ENCODE peak calls at places on chromosomes 16 and 17, in ten cellular contexts. One of them, this sample, is unnamed.

GRCh38 chr16:49492090-49492801 is 118.6 kb downstream of the C16orf78 start:
- DNase-seq in tibial nerve: no peak
- DNase-seq in CD8-positive, alpha-beta T cell: no peak
- DNase-seq in left ventricle myocardium inferior: peak; percentile 32
- DNase-seq in IMR-90: no peak
- DNase-seq in lung: no peak
- DNase-seq in A549: peak; percentile 68
- DNase-seq in PC-3: peak; percentile 6
- DNase-seq in kidney: peak; percentile 86
- DNase-seq in fibroblast of lung: no peak
- DNase-seq in this sample: peak; percentile 56

GRCh38 chr17:42342242-42343008 is 45.8 kb downstream of the STAT3 start:
- DNase-seq in tibial nerve: no peak
- DNase-seq in A549: no peak
- DNase-seq in kidney: no peak
- DNase-seq in PC-3: no peak
- DNase-seq in left ventricle myocardium inferior: no peak
- DNase-seq in CD8-positive, alpha-beta T cell: no peak
- DNase-seq in fibroblast of lung: peak; percentile 65
- DNase-seq in lung: no peak
- DNase-seq in IMR-90: peak; percentile 71
- DNase-seq in this sample: no peak

GRCh38 chr17:53722407-53722806 is 100.3 kb upstream of the KIF2B start:
- DNase-seq in lung: no peak
- DNase-seq in fibroblast of lung: peak; percentile 99
- DNase-seq in kidney: no peak
- DNase-seq in IMR-90: peak; percentile 98
- DNase-seq in A549: peak; percentile 36
- DNase-seq in CD8-positive, alpha-beta T cell: no peak
- DNase-seq in left ventricle myocardium inferior: no peak
- DNase-seq in PC-3: peak; percentile 79
- DNase-seq in tibial nerve: no peak
- DNase-seq in this sample: peak; percentile 75

GRCh38 chr17:47270946-47271705 is 17.5 kb downstream of the ITGB3 start:
- DNase-seq in kidney: no peak
- DNase-seq in fibroblast of lung: no peak
- DNase-seq in tibial nerve: no peak
- DNase-seq in PC-3: no peak
- DNase-seq in left ventricle myocardium inferior: no peak
- DNase-seq in IMR-90: no peak
- DNase-seq in A549: no peak
- DNase-seq in CD8-positive, alpha-beta T cell: no peak
- DNase-seq in lung: no peak
- DNase-seq in this sample: no peak

GRCh38 chr16:55842369-55843104 is 9.6 kb upstream of the CES1 start:
- DNase-seq in left ventricle myocardium inferior: no peak
- DNase-seq in tibial nerve: no peak
- DNase-seq in IMR-90: peak; percentile 45
- DNase-seq in PC-3: peak; percentile 51
- DNase-seq in A549: peak; percentile 36
- DNase-seq in CD8-positive, alpha-beta T cell: no peak
- DNase-seq in kidney: no peak
- DNase-seq in fibroblast of lung: peak; percentile 61
- DNase-seq in lung: no peak
- DNase-seq in this sample: no peak

GRCh38 chr17:82371333-82372062 is at the start of gene UTS2R:
- DNase-seq in left ventricle myocardium inferior: no peak
- DNase-seq in IMR-90: no peak
- DNase-seq in fibroblast of lung: no peak
- DNase-seq in CD8-positive, alpha-beta T cell: no peak
- DNase-seq in tibial nerve: no peak
- DNase-seq in PC-3: no peak
- DNase-seq in lung: no peak
- DNase-seq in A549: no peak
- DNase-seq in kidney: peak; percentile 49
- DNase-seq in this sample: no peak

GRCh38 chr17:62178579-62178978 is 113.5 kb upstream of the MED13 start:
- DNase-seq in IMR-90: peak; percentile 33
- DNase-seq in fibroblast of lung: peak; percentile 22
- DNase-seq in A549: no peak
- DNase-seq in left ventricle myocardium inferior: no peak
- DNase-seq in CD8-positive, alpha-beta T cell: no peak
- DNase-seq in kidney: no peak
- DNase-seq in lung: no peak
- DNase-seq in PC-3: peak; percentile 68
- DNase-seq in tibial nerve: no peak
- DNase-seq in this sample: no peak

GRCh38 chr17:73990290-73990689 is 213.2 kb upstream of the RPL38 start:
- DNase-seq in PC-3: no peak
- DNase-seq in tibial nerve: no peak
- DNase-seq in lung: no peak
- DNase-seq in fibroblast of lung: no peak
- DNase-seq in A549: no peak
- DNase-seq in left ventricle myocardium inferior: no peak
- DNase-seq in IMR-90: no peak
- DNase-seq in kidney: no peak
- DNase-seq in CD8-positive, alpha-beta T cell: no peak
- DNase-seq in this sample: no peak

GRCh38 chr17:77216435-77216980 is 75.7 kb downstream of the SEC14L1 start:
- DNase-seq in left ventricle myocardium inferior: no peak
- DNase-seq in tibial nerve: no peak
- DNase-seq in kidney: no peak
- DNase-seq in IMR-90: no peak
- DNase-seq in A549: no peak
- DNase-seq in PC-3: no peak
- DNase-seq in CD8-positive, alpha-beta T cell: no peak
- DNase-seq in lung: no peak
- DNase-seq in fibroblast of lung: no peak
- DNase-seq in this sample: no peak

GRCh38 chr17:78839762-78840529 is 668 bp downstream of the USP36 start:
- DNase-seq in tibial nerve: no peak
- DNase-seq in fibroblast of lung: peak; percentile 81
- DNase-seq in IMR-90: peak; percentile 76
- DNase-seq in A549: peak; percentile 51
- DNase-seq in kidney: peak; percentile 89
- DNase-seq in left ventricle myocardium inferior: no peak
- DNase-seq in CD8-positive, alpha-beta T cell: peak; percentile 37
- DNase-seq in PC-3: peak; percentile 43
- DNase-seq in lung: peak; percentile 52
- DNase-seq in this sample: no peak

GRCh38 chr17:61219460-61219859 is 180.2 kb upstream of the TBX2 start:
- DNase-seq in CD8-positive, alpha-beta T cell: no peak
- DNase-seq in A549: no peak
- DNase-seq in IMR-90: peak; percentile 77
- DNase-seq in tibial nerve: no peak
- DNase-seq in lung: no peak
- DNase-seq in PC-3: no peak
- DNase-seq in fibroblast of lung: peak; percentile 82
- DNase-seq in kidney: no peak
- DNase-seq in left ventricle myocardium inferior: peak; percentile 19
- DNase-seq in this sample: no peak

GRCh38 chr16:81668243-81669097 is 110.6 kb upstream of the PLCG2 start:
- DNase-seq in PC-3: no peak
- DNase-seq in A549: no peak
- DNase-seq in left ventricle myocardium inferior: no peak
- DNase-seq in tibial nerve: no peak
- DNase-seq in lung: no peak
- DNase-seq in CD8-positive, alpha-beta T cell: no peak
- DNase-seq in fibroblast of lung: no peak
- DNase-seq in IMR-90: no peak
- DNase-seq in kidney: no peak
- DNase-seq in this sample: no peak

GRCh38 chr16:30063278-30063892 is 2.2 kb upstream of the ALDOA start:
- DNase-seq in fibroblast of lung: no peak
- DNase-seq in IMR-90: no peak
- DNase-seq in tibial nerve: no peak
- DNase-seq in left ventricle myocardium inferior: no peak
- DNase-seq in CD8-positive, alpha-beta T cell: no peak
- DNase-seq in lung: no peak
- DNase-seq in A549: no peak
- DNase-seq in kidney: no peak
- DNase-seq in PC-3: no peak
- DNase-seq in this sample: no peak

GRCh38 chr16:69931631-69932030 is 19.5 kb upstream of the CLEC18A start:
- DNase-seq in kidney: no peak
- DNase-seq in IMR-90: no peak
- DNase-seq in CD8-positive, alpha-beta T cell: no peak
- DNase-seq in lung: no peak
- DNase-seq in left ventricle myocardium inferior: no peak
- DNase-seq in PC-3: no peak
- DNase-seq in tibial nerve: no peak
- DNase-seq in fibroblast of lung: no peak
- DNase-seq in A549: no peak
- DNase-seq in this sample: no peak

GRCh38 chr16:64083428-64084129 is 1038.3 kb downstream of the CDH11 start:
- DNase-seq in PC-3: no peak
- DNase-seq in CD8-positive, alpha-beta T cell: no peak
- DNase-seq in fibroblast of lung: no peak
- DNase-seq in tibial nerve: no peak
- DNase-seq in A549: no peak
- DNase-seq in left ventricle myocardium inferior: no peak
- DNase-seq in lung: no peak
- DNase-seq in IMR-90: no peak
- DNase-seq in kidney: no peak
- DNase-seq in this sample: no peak

DNA sequence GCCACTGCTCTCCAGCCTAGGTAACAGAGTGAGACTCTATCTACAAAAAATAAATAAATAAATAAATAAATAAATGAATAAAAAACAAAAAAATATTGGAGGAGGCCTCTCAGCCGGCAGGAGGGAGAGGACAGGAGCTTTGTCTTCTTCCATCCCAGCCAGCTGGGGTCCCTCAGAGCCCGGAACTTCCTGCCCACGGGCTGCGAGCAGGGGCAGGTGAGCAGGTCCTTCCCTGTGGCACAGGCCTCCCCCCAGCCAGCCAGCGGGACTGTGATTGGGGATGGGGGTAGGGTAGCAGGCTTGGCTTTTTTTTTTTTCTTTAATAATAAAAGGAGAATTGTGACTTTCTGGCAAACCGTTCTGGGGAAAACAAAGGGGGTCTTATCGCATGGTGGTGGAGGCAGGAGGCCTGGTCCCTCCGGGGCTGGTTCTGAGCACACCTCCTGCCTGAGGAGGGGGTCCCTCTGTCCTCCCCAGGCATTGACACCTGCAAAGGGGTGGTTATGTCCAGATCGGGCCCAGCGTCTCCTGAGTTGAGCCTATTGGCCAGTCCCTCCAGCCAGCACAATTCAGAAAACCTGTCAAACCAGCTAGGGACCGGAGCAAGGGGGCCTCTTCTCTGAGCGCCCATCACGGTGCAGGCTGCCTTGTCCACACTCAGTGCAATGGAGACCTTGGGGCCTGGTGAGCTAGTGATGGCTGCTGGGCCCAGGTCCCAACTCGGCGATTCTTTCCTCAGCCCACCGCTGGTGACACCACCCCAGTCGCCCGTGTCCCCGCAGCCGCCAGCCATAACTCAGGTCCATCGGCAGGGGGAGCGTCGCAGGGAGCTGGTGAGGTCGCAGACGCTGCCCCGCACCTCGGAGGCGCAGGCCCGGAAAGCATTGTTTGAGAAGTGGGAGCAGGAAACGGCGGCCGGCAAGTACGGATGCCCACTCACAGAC is 10.3 kb downstream of the SMTNL2 start:
- DNase-seq in IMR-90: no peak
- DNase-seq in kidney: peak; percentile 57
- DNase-seq in left ventricle myocardium inferior: no peak
- DNase-seq in A549: no peak
- DNase-seq in CD8-positive, alpha-beta T cell: no peak
- DNase-seq in tibial nerve: no peak
- DNase-seq in lung: no peak
- DNase-seq in PC-3: no peak
- DNase-seq in fibroblast of lung: no peak
- DNase-seq in this sample: no peak
- TF ChIP-seq CTCF in IMR-90: no peak
- TF ChIP-seq CTCF in kidney: peak; percentile 1
- TF ChIP-seq CTCF in left ventricle myocardium inferior: peak; percentile 51
- TF ChIP-seq CTCF in A549: no peak
- TF ChIP-seq CTCF in CD8-positive, alpha-beta T cell: peak; percentile 32
- TF ChIP-seq CTCF in tibial nerve: no peak
- TF ChIP-seq CTCF in lung: no peak
- TF ChIP-seq CTCF in PC-3: peak; percentile 23
- TF ChIP-seq CTCF in fibroblast of lung: no peak
- TF ChIP-seq CTCF in this sample: peak; percentile 19

GRCh38 chr16:20510323-20510722 is 59.0 kb downstream of the ACSM2A start:
- DNase-seq in CD8-positive, alpha-beta T cell: no peak
- DNase-seq in tibial nerve: no peak
- DNase-seq in PC-3: no peak
- DNase-seq in A549: no peak
- DNase-seq in lung: no peak
- DNase-seq in kidney: no peak
- DNase-seq in left ventricle myocardium inferior: no peak
- DNase-seq in IMR-90: no peak
- DNase-seq in fibroblast of lung: no peak
- DNase-seq in this sample: no peak

GRCh38 chr16:20504418-20504817 is 53.1 kb downstream of the ACSM2A start:
- DNase-seq in A549: no peak
- DNase-seq in CD8-positive, alpha-beta T cell: no peak
- DNase-seq in fibroblast of lung: no peak
- DNase-seq in IMR-90: no peak
- DNase-seq in PC-3: no peak
- DNase-seq in kidney: no peak
- DNase-seq in left ventricle myocardium inferior: no peak
- DNase-seq in tibial nerve: no peak
- DNase-seq in lung: peak; percentile 29
- DNase-seq in this sample: no peak

GRCh38 chr16:20507280-20507679 is 56.0 kb downstream of the ACSM2A start:
- DNase-seq in CD8-positive, alpha-beta T cell: no peak
- DNase-seq in left ventricle myocardium inferior: no peak
- DNase-seq in A549: no peak
- DNase-seq in IMR-90: no peak
- DNase-seq in lung: no peak
- DNase-seq in kidney: no peak
- DNase-seq in PC-3: no peak
- DNase-seq in tibial nerve: no peak
- DNase-seq in fibroblast of lung: no peak
- DNase-seq in this sample: no peak
- H3K9me3 ChIP-seq in CD8-positive, alpha-beta T cell: no peaks in the 10 kb centered on the region
- H3K9me3 ChIP-seq in left ventricle myocardium inferior: peaks cover 26% of the 10 kb centered on the region
- H3K9me3 ChIP-seq in A549: peaks cover 4% of the 10 kb centered on the region
- H3K9me3 ChIP-seq in IMR-90: peaks cover 15% of the 10 kb centered on the region
- H3K9me3 ChIP-seq in lung: peaks cover 16% of the 10 kb centered on the region
- H3K9me3 ChIP-seq in kidney: peaks cover 9% of the 10 kb centered on the region
- H3K9me3 ChIP-seq in PC-3: no peaks in the 10 kb centered on the region
- H3K9me3 ChIP-seq in tibial nerve: peaks cover 32% of the 10 kb centered on the region
- H3K9me3 ChIP-seq in fibroblast of lung: no peaks in the 10 kb centered on the region
- H3K9me3 ChIP-seq in this sample: no peaks in the 10 kb centered on the region

GRCh38 chr16:24906199-24906808 is 60.5 kb downstream of the SLC5A11 start:
- DNase-seq in A549: no peak
- DNase-seq in fibroblast of lung: peak; percentile 49
- DNase-seq in IMR-90: peak; percentile 26
- DNase-seq in lung: no peak
- DNase-seq in kidney: no peak
- DNase-seq in CD8-positive, alpha-beta T cell: no peak
- DNase-seq in tibial nerve: no peak
- DNase-seq in left ventricle myocardium inferior: no peak
- DNase-seq in PC-3: peak; percentile 41
- DNase-seq in this sample: no peak
- TF ChIP-seq CTCF in A549: peak; percentile 37
- TF ChIP-seq CTCF in fibroblast of lung: peak; percentile 34
- TF ChIP-seq CTCF in IMR-90: peak; percentile 48
- TF ChIP-seq CTCF in lung: no peak
- TF ChIP-seq CTCF in kidney: no peak
- TF ChIP-seq CTCF in CD8-positive, alpha-beta T cell: no peak
- TF ChIP-seq CTCF in tibial nerve: peak; percentile 25
- TF ChIP-seq CTCF in left ventricle myocardium inferior: peak; percentile 59
- TF ChIP-seq CTCF in PC-3: no peak
- TF ChIP-seq CTCF in this sample: peak; percentile 66

GRCh38 chr16:2762711-2763110 is 10.3 kb downstream of the SRRM2 start:
- DNase-seq in CD8-positive, alpha-beta T cell: no peak
- DNase-seq in kidney: peak; percentile 16
- DNase-seq in PC-3: no peak
- DNase-seq in left ventricle myocardium inferior: no peak
- DNase-seq in IMR-90: no peak
- DNase-seq in fibroblast of lung: no peak
- DNase-seq in A549: no peak
- DNase-seq in lung: no peak
- DNase-seq in tibial nerve: no peak
- DNase-seq in this sample: no peak
- H3K9me3 ChIP-seq in CD8-positive, alpha-beta T cell: no peaks in the 10 kb centered on the region
- H3K9me3 ChIP-seq in kidney: no peaks in the 10 kb centered on the region
- H3K9me3 ChIP-seq in PC-3: no peaks in the 10 kb centered on the region
- H3K9me3 ChIP-seq in left ventricle myocardium inferior: no peaks in the 10 kb centered on the region
- H3K9me3 ChIP-seq in IMR-90: no peaks in the 10 kb centered on the region
- H3K9me3 ChIP-seq in fibroblast of lung: no peaks in the 10 kb centered on the region
- H3K9me3 ChIP-seq in A549: no peaks in the 10 kb centered on the region
- H3K9me3 ChIP-seq in lung: no peaks in the 10 kb centered on the region
- H3K9me3 ChIP-seq in tibial nerve: no peaks in the 10 kb centered on the region
- H3K9me3 ChIP-seq in this sample: no peaks in the 10 kb centered on the region

This sample was measured in RWPE2.